ENCODE peak calls at places on chromosomes 5 and 9, in four cellular contexts. V is GM12878, E is K562, L is HepG2. A is an unnamed sample.

GRCh38 chr5:127931396-127931795 is 152.2 kb upstream of the SLC12A2 start:
- DNase-seq in V (no peak), E (no peak), L (no peak), A (no peak)

GRCh38 chr5:18243846-18244245 is 609.6 kb downstream of the TAF11L14 start:
- DNase-seq in V (no peak), E (no peak), L (no peak), A (no peak)

GRCh38 chr5:33023649-33024048 is 312.5 kb downstream of the NPR3 start:
- DNase-seq in V (no peak), E (no peak), L (no peak), A (no peak)

GRCh38 chr9:12859704-12860251 is 85.0 kb downstream of the LURAP1L start:
- DNase-seq in V (no peak), E (no peak), L (no peak), A (peak)

GRCh38 chr5:89255845-89256463 is 373.0 kb upstream of the MEF2C start:
- DNase-seq in V (no peak), E (peak), L (no peak), A (peak)

GRCh38 chr9:88706193-88707112 is 171.5 kb downstream of the NXNL2 start:
- DNase-seq in V (no peak), E (no peak), L (peak), A (no peak)

GRCh38 chr5:172778223-172778814 is 7.3 kb upstream of the DUSP1 start:
- DNase-seq in V (no peak), E (peak), L (peak), A (no peak)

GRCh38 chr9:68560131-68560844 is 19.6 kb upstream of the TMEM252 start:
- DNase-seq in V (no peak), E (peak), L (peak), A (peak)

GRCh38 chr5:154273963-154274827 is 83.7 kb downstream of the GALNT10 start:
- DNase-seq in V (no peak), E (no peak), L (no peak), A (no peak)
- TF ChIP-seq POLR2AphosphoS2 in V (no peak), E (no peak), L (no peak), A (no peak)

DNA sequence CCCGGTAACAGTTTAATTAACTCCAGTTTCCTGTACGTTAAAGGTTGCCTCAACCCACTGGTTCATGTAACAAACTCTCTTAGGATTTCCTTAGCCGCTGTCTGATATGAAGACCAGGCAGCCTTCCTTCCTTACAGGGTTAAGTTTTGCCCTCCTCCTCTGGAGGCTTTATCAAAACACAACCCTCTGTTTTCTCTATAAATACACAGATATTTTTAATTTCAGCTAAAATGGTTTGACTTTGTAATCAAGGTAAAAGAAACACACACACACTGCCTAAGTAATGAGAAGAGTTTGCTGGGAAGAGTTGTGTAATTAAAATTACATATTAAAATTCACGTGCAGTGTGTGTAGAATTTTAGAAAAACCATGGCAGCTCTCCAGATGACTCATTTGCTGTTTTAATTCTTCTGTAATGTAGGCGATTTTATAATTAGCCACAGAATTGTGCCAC is 369.8 kb downstream of the CSNK1G3 start:
- DNase-seq in V (no peak), E (no peak), L (no peak), A (no peak)
- TF ChIP-seq POLR2AphosphoS2 in V (no peak), E (no peak), L (no peak), A (no peak)

GRCh38 chr9:114551750-114552685 is 35.6 kb upstream of the ATP6V1G1 start:
- DNase-seq in V (no peak), E (peak), L (peak), A (peak)
- TF ChIP-seq POLR2AphosphoS2 in V (no peak), E (no peak), L (no peak), A (no peak)

GRCh38 chr5:165209101-165209727 is 1703.8 kb downstream of the MAT2B start:
- DNase-seq in V (no peak), E (no peak), L (peak), A (peak)
- TF ChIP-seq POLR2AphosphoS2 in V (no peak), E (no peak), L (no peak), A (no peak)

GRCh38 chr9:2465516-2465915 is 156.1 kb upstream of the VLDLR start:
- DNase-seq in V (no peak), E (no peak), L (no peak), A (no peak)

GRCh38 chr9:2464624-2465023 is 157.0 kb upstream of the VLDLR start:
- DNase-seq in V (no peak), E (no peak), L (no peak), A (no peak)

GRCh38 chr9:2461886-2462285 is 159.7 kb upstream of the VLDLR start:
- DNase-seq in V (no peak), E (no peak), L (no peak), A (no peak)

GRCh38 chr9:2459756-2460155 is 161.8 kb upstream of the VLDLR start:
- DNase-seq in V (no peak), E (no peak), L (no peak), A (no peak)
- TF ChIP-seq POLR2AphosphoS2 in V (no peak), E (no peak), L (no peak), A (no peak)

DNA sequence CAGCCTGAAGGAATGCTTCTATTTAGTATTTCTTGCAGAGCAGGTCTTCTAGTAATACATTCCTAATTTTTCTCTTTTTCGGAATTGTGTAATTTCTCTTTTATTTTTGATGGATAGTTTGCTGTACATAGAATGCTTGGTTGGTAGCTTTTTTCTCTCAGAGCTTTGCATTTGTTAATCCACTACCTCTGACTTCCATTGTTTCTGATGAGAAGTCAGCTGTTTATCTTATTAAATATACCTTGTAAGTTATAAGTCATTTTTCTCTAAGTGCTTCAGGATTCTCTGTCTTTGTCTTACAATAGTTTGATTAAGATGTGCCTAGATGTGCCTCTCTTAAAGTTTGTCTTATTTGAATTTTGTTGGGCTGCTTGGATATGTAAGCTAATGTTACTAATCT is 101.9 kb downstream of the HTR1A start:
- DNase-seq in V (no peak), E (no peak), L (no peak), A (no peak)
- TF ChIP-seq POLR2AphosphoS2 in V (no peak), E (no peak), L (no peak), A (no peak)